ENCODE peak calls at places on chromosomes 4 and X, in six cellular contexts. One of them, this sample, is unnamed.
A peak's percentile ranks its signal among the peaks of the same experiment; 100 is the strongest.

GRCh38 chr4:16685536-16685935 is 212.9 kb downstream of the LDB2 start:
- DNase-seq in HCT116: no peak
- DNase-seq in tibial nerve: no peak
- DNase-seq in uterus: no peak
- DNase-seq in sigmoid colon: no peak
- DNase-seq in IMR-90: peak; percentile 78
- DNase-seq in this sample: no peak

GRCh38 chrX:151175283-151176062 is 911 bp upstream of the GPR50 start:
- DNase-seq in uterus: no peak
- DNase-seq in IMR-90: no peak
- DNase-seq in sigmoid colon: no peak
- DNase-seq in HCT116: no peak
- DNase-seq in tibial nerve: no peak
- DNase-seq in this sample: no peak

GRCh38 chrX:103919336-103919682 is 43.1 kb upstream of the TMSB15B start:
- DNase-seq in HCT116: no peak
- DNase-seq in IMR-90: peak; percentile 51
- DNase-seq in tibial nerve: no peak
- DNase-seq in sigmoid colon: no peak
- DNase-seq in uterus: no peak
- DNase-seq in this sample: no peak

GRCh38 chr4:137540356-137540755 is 8.1 kb upstream of the PCDH18 start:
- DNase-seq in tibial nerve: no peak
- DNase-seq in uterus: no peak
- DNase-seq in sigmoid colon: no peak
- DNase-seq in IMR-90: no peak
- DNase-seq in HCT116: no peak
- DNase-seq in this sample: no peak

GRCh38 chrX:27966955-27967354 is 14.3 kb downstream of the DCAF8L1 start:
- DNase-seq in sigmoid colon: no peak
- DNase-seq in IMR-90: peak; percentile 60
- DNase-seq in HCT116: no peak
- DNase-seq in tibial nerve: no peak
- DNase-seq in uterus: no peak
- DNase-seq in this sample: no peak

GRCh38 chr4:23061431-23061830 is 368.7 kb downstream of the GBA3 start:
- DNase-seq in uterus: no peak
- DNase-seq in tibial nerve: no peak
- DNase-seq in IMR-90: no peak
- DNase-seq in sigmoid colon: no peak
- DNase-seq in HCT116: no peak
- DNase-seq in this sample: no peak

GRCh38 chr4:70902577-70903281 is 560 bp downstream of the MOB1B start:
- DNase-seq in uterus: no peak
- DNase-seq in sigmoid colon: no peak
- DNase-seq in tibial nerve: no peak
- DNase-seq in HCT116: no peak
- DNase-seq in IMR-90: peak; percentile 21
- DNase-seq in this sample: no peak

GRCh38 chr4:152436384-152436783 is 99.5 kb downstream of the FBXW7 start:
- DNase-seq in sigmoid colon: no peak
- DNase-seq in uterus: no peak
- DNase-seq in IMR-90: no peak
- DNase-seq in HCT116: no peak
- DNase-seq in tibial nerve: no peak
- DNase-seq in this sample: no peak

GRCh38 chr4:123546123-123546654 is 149.6 kb downstream of the SPRY1 start:
- DNase-seq in uterus: no peak
- DNase-seq in tibial nerve: no peak
- DNase-seq in sigmoid colon: no peak
- DNase-seq in IMR-90: no peak
- DNase-seq in HCT116: no peak
- DNase-seq in this sample: no peak

GRCh38 chr4:66565796-66566195 is 895.5 kb upstream of the EPHA5 start:
- DNase-seq in uterus: no peak
- DNase-seq in HCT116: no peak
- DNase-seq in sigmoid colon: no peak
- DNase-seq in tibial nerve: no peak
- DNase-seq in IMR-90: peak; percentile 11
- DNase-seq in this sample: no peak

GRCh38 chrX:68865300-68865699 is 36.5 kb downstream of the EFNB1 start:
- DNase-seq in tibial nerve: no peak
- DNase-seq in HCT116: no peak
- DNase-seq in IMR-90: no peak
- DNase-seq in uterus: no peak
- DNase-seq in sigmoid colon: no peak
- DNase-seq in this sample: no peak

GRCh38 chr4:35151816-35152572 is 1092.3 kb downstream of the ARAP2 start:
- DNase-seq in tibial nerve: no peak
- DNase-seq in sigmoid colon: no peak
- DNase-seq in HCT116: peak; percentile 29
- DNase-seq in IMR-90: no peak
- DNase-seq in uterus: no peak
- DNase-seq in this sample: no peak

GRCh38 chr4:122623637-122624036 is 2.8 kb upstream of the IL21 start:
- DNase-seq in sigmoid colon: no peak
- DNase-seq in HCT116: no peak
- DNase-seq in IMR-90: no peak
- DNase-seq in tibial nerve: no peak
- DNase-seq in uterus: no peak
- DNase-seq in this sample: no peak

GRCh38 chr4:80790152-80790551 is 240.4 kb upstream of the BMP3 start:
- DNase-seq in tibial nerve: no peak
- DNase-seq in sigmoid colon: no peak
- DNase-seq in HCT116: no peak
- DNase-seq in uterus: no peak
- DNase-seq in IMR-90: no peak
- DNase-seq in this sample: no peak

GRCh38 chrX:9204560-9204959 is 170.6 kb upstream of the FAM9B start:
- DNase-seq in HCT116: no peak
- DNase-seq in tibial nerve: no peak
- DNase-seq in IMR-90: peak; percentile 55
- DNase-seq in sigmoid colon: no peak
- DNase-seq in uterus: no peak
- DNase-seq in this sample: no peak

GRCh38 chr4:107997001-107997788 is 7.5 kb downstream of the HADH start:
- DNase-seq in HCT116: no peak
- DNase-seq in uterus: no peak
- DNase-seq in IMR-90: peak; percentile 81
- DNase-seq in tibial nerve: no peak
- DNase-seq in sigmoid colon: peak; percentile 84
- DNase-seq in this sample: no peak

GRCh38 chr4:41258783-41259182 is 2.1 kb downstream of the UCHL1 start:
- DNase-seq in uterus: no peak
- DNase-seq in HCT116: peak; percentile 56
- DNase-seq in IMR-90: peak; percentile 86
- DNase-seq in tibial nerve: no peak
- DNase-seq in sigmoid colon: no peak
- DNase-seq in this sample: no peak

GRCh38 chr4:16125571-16126445 is 42.0 kb upstream of the PROM1 start:
- DNase-seq in IMR-90: no peak
- DNase-seq in tibial nerve: no peak
- DNase-seq in sigmoid colon: no peak
- DNase-seq in HCT116: no peak
- DNase-seq in uterus: no peak
- DNase-seq in this sample: no peak

GRCh38 chrX:154710309-154710708 is 40.6 kb downstream of the GAB3 start:
- DNase-seq in IMR-90: no peak
- DNase-seq in uterus: no peak
- DNase-seq in tibial nerve: no peak
- DNase-seq in HCT116: no peak
- DNase-seq in sigmoid colon: no peak
- DNase-seq in this sample: no peak

GRCh38 chr4:56078866-56079265 is 130.1 kb downstream of the CEP135 start:
- DNase-seq in HCT116: no peak
- DNase-seq in IMR-90: no peak
- DNase-seq in tibial nerve: no peak
- DNase-seq in uterus: no peak
- DNase-seq in sigmoid colon: no peak
- DNase-seq in this sample: no peak

GRCh38 chrX:149508467-149508866 is 3.4 kb upstream of the IDS start:
- DNase-seq in HCT116: no peak
- DNase-seq in tibial nerve: no peak
- DNase-seq in IMR-90: no peak
- DNase-seq in uterus: no peak
- DNase-seq in sigmoid colon: no peak
- DNase-seq in this sample: no peak

GRCh38 chrX:149504226-149504914 is 736 bp downstream of the IDS start:
- DNase-seq in uterus: no peak
- DNase-seq in IMR-90: no peak
- DNase-seq in sigmoid colon: no peak
- DNase-seq in tibial nerve: no peak
- DNase-seq in HCT116: no peak
- DNase-seq in this sample: peak; percentile 88

GRCh38 chrX:149506349-149506748 is 1.2 kb upstream of the IDS start:
- DNase-seq in HCT116: no peak
- DNase-seq in tibial nerve: no peak
- DNase-seq in IMR-90: no peak
- DNase-seq in uterus: no peak
- DNase-seq in sigmoid colon: no peak
- DNase-seq in this sample: no peak

GRCh38 chrX:149505671-149506070 is 565 bp upstream of the IDS start:
- DNase-seq in HCT116: no peak
- DNase-seq in IMR-90: no peak
- DNase-seq in sigmoid colon: no peak
- DNase-seq in tibial nerve: no peak
- DNase-seq in uterus: no peak
- DNase-seq in this sample: no peak

GRCh38 chrX:149504915-149505651 is at the start of gene IDS:
- DNase-seq in uterus: peak; percentile 89
- DNase-seq in HCT116: peak; percentile 68
- DNase-seq in tibial nerve: peak; percentile 75
- DNase-seq in sigmoid colon: peak; percentile 96
- DNase-seq in IMR-90: peak; percentile 83
- DNase-seq in this sample: peak; percentile 98
- TF ChIP-seq POLR2A in uterus: peak; percentile 91
- TF ChIP-seq POLR2A in HCT116: peak; percentile 69
- TF ChIP-seq POLR2A in tibial nerve: peak; percentile 61
- TF ChIP-seq POLR2A in sigmoid colon: peak; percentile 91
- TF ChIP-seq POLR2A in IMR-90: peak; percentile 96
- TF ChIP-seq POLR2A in this sample: peak; percentile 87

DNA sequence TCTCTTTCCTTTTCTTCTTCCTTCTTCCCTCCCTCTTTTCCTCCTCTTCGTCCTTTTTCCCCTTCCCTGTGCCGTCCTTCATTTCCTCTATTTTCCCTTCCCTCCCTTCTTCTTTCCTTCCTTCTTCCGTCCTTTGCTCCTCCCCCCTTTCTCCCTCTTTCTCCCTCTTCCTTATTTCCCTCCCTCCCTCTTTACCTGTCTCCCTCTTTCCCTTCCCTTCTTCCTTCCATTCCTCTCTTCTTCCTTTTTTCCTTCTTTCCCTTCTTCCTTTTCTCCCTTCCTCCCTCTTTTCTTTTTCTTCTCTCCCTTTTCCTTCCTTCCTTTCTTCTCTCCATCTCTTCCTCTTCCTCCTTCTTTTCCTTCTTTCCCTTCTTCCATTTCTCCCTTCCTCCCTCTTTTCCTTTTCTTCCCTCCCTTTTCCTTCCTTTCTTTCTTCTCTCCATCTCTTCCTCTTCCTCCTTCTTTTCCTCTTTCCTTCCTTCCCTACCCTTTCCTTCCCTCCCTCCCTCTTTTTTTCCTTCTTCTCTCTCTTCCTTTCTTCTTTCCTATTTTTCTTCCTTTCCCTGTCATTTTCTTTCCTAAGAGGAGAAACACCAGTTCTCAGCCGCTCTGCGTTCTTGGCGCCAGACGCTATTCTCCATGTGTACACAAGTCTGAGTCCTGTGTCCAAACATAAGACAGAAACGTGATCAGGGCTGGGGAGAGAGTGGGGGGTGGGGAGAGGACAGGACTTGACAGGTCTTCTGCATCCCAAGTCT is 597.1 kb downstream of the MID1IP1 start:
- DNase-seq in HCT116: no peak
- DNase-seq in IMR-90: no peak
- DNase-seq in tibial nerve: no peak
- DNase-seq in uterus: no peak
- DNase-seq in sigmoid colon: no peak
- DNase-seq in this sample: no peak
- H3K27ac ChIP-seq in HCT116: no peak overlapping the region
- H3K27ac ChIP-seq in IMR-90: no peak overlapping the region
- H3K27ac ChIP-seq in tibial nerve: no peak overlapping the region
- H3K27ac ChIP-seq in uterus: peak overlapping the region; percentile 61
- H3K27ac ChIP-seq in sigmoid colon: no peak overlapping the region
- H3K27ac ChIP-seq in this sample: no peak overlapping the region

GRCh38 chrX:130095249-130095648 is 15.0 kb downstream of the ELF4 start:
- DNase-seq in tibial nerve: no peak
- DNase-seq in IMR-90: no peak
- DNase-seq in HCT116: no peak
- DNase-seq in sigmoid colon: no peak
- DNase-seq in uterus: no peak
- DNase-seq in this sample: no peak

GRCh38 chrX:130094712-130095111 is 15.6 kb downstream of the ELF4 start:
- DNase-seq in HCT116: no peak
- DNase-seq in uterus: no peak
- DNase-seq in IMR-90: no peak
- DNase-seq in sigmoid colon: no peak
- DNase-seq in tibial nerve: no peak
- DNase-seq in this sample: no peak

GRCh38 chrX:130093271-130093670 is 17.0 kb downstream of the ELF4 start:
- DNase-seq in tibial nerve: no peak
- DNase-seq in sigmoid colon: no peak
- DNase-seq in IMR-90: no peak
- DNase-seq in HCT116: no peak
- DNase-seq in uterus: no peak
- DNase-seq in this sample: no peak

GRCh38 chrX:130086414-130087207 is 23.7 kb downstream of the ELF4 start:
- DNase-seq in sigmoid colon: no peak
- DNase-seq in IMR-90: no peak
- DNase-seq in tibial nerve: no peak
- DNase-seq in HCT116: no peak
- DNase-seq in uterus: no peak
- DNase-seq in this sample: peak; percentile 93

DNA sequence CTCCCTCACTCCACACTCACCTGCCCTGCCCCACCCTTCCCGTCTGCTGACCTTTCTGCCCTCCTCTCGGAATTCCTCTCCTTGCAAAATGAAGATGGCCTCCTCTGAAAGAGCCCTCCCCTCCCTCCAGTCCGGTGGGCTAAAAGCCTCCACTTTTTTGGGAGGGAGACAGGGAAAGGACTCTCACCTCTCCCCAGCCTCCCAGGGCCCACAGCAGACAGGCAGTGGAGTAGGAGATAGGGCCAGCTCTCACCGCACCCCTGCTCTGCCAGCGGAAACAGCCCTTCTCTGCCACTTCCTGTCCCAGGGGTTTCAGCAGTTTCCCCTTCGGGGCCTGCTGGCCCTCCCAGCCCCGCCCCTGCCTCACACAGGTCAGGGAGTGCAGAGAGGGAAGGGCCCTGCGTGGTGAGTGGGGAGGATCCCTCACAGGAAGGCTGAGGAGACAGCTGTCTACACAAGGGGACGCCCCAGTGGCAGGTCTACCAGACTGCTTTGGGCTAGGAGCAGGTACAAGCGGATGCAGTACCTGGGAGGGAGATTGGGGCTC is 18.2 kb downstream of the ELF4 start:
- DNase-seq in uterus: no peak
- DNase-seq in tibial nerve: no peak
- DNase-seq in HCT116: no peak
- DNase-seq in IMR-90: no peak
- DNase-seq in sigmoid colon: no peak
- DNase-seq in this sample: peak; percentile 97
- TF ChIP-seq POLR2A in uterus: no peak
- TF ChIP-seq POLR2A in tibial nerve: no peak
- TF ChIP-seq POLR2A in HCT116: no peak
- TF ChIP-seq POLR2A in IMR-90: no peak
- TF ChIP-seq POLR2A in sigmoid colon: no peak
- TF ChIP-seq POLR2A in this sample: no peak

GRCh38 chr4:140523370-140523856 is 555 bp upstream of the ELMOD2 start:
- DNase-seq in uterus: no peak
- DNase-seq in HCT116: no peak
- DNase-seq in IMR-90: no peak
- DNase-seq in sigmoid colon: no peak
- DNase-seq in tibial nerve: no peak
- DNase-seq in this sample: no peak
- H3K27ac ChIP-seq in uterus: peak overlapping the region; percentile 94
- H3K27ac ChIP-seq in HCT116: no peak overlapping the region
- H3K27ac ChIP-seq in IMR-90: no peak overlapping the region
- H3K27ac ChIP-seq in sigmoid colon: peak overlapping the region; percentile 92
- H3K27ac ChIP-seq in tibial nerve: peak overlapping the region; percentile 91
- H3K27ac ChIP-seq in this sample: peak overlapping the region; percentile 93

This sample was measured in spleen.